ENCODE peak calls at places on chromosomes 13 and 19, in nine cellular contexts. K, D, O, E, N, R, J, C and T are unnamed samples.

GRCh38 chr13:71137106-71137505 is 729.9 kb downstream of the DACH1 start:
- DNase-seq in K (no peak), D (no peak), O (no peak), E (no peak), N (no peak), R (no peak), J (no peak), C (no peak), T (no peak)

GRCh38 chr13:41334810-41335209 is 23.7 kb downstream of the NAA16 start:
- DNase-seq in K (no peak), D (no peak), O (no peak), E (no peak), N (no peak), R (no peak), J (no peak), C (no peak), T (no peak)

GRCh38 chr19:2049741-2050348 is 1.2 kb downstream of the MKNK2 start:
- DNase-seq in K (peak), D (peak), O (peak), E (peak), N (no peak), R (peak), J (peak), C (no peak), T (peak)

GRCh38 chr19:9406798-9407352 is 28.5 kb downstream of the ZNF266 start:
- DNase-seq in K (no peak), D (peak), O (peak), E (peak), N (peak), R (peak), J (peak), C (peak), T (no peak)

GRCh38 chr13:24713022-24713421 is 32.8 kb downstream of the ATP12A start:
- DNase-seq in K (no peak), D (no peak), O (no peak), E (no peak), N (no peak), R (no peak), J (no peak), C (no peak), T (no peak)

GRCh38 chr13:21385710-21386109 is 73.4 kb downstream of the ZDHHC20 start:
- DNase-seq in K (no peak), D (no peak), O (no peak), E (no peak), N (no peak), R (no peak), J (no peak), C (no peak), T (no peak)

GRCh38 chr13:90565985-90566713 is 781.3 kb upstream of the MIR17HG start:
- DNase-seq in K (no peak), D (no peak), O (no peak), E (no peak), N (no peak), R (no peak), J (no peak), C (no peak), T (no peak)

GRCh38 chr13:27967736-27968315 is 1.3 kb downstream of the CDX2 start:
- DNase-seq in K (peak), D (no peak), O (no peak), E (no peak), N (no peak), R (no peak), J (no peak), C (no peak), T (no peak)

GRCh38 chr13:111167290-111167689 is 52.2 kb downstream of the ARHGEF7 start:
- DNase-seq in K (no peak), D (no peak), O (no peak), E (no peak), N (no peak), R (no peak), J (no peak), C (no peak), T (no peak)

GRCh38 chr13:32206097-32206740 is 108.9 kb downstream of the ZAR1L start:
- DNase-seq in K (no peak), D (no peak), O (no peak), E (no peak), N (no peak), R (no peak), J (no peak), C (no peak), T (no peak)

GRCh38 chr19:17873661-17874422 is 2.1 kb downstream of the SLC5A5 start:
- DNase-seq in K (no peak), D (peak), O (peak), E (peak), N (no peak), R (peak), J (no peak), C (no peak), T (peak)

GRCh38 chr13:102724923-102725322 is 30.1 kb upstream of the METTL21C start:
- DNase-seq in K (peak), D (no peak), O (no peak), E (no peak), N (no peak), R (no peak), J (peak), C (no peak), T (no peak)

GRCh38 chr19:55372316-55373081 is 2.2 kb upstream of the IL11 start:
- DNase-seq in K (no peak), D (no peak), O (no peak), E (no peak), N (no peak), R (peak), J (no peak), C (no peak), T (no peak)